ENCODE peak calls at places on chromosomes 16 and 17, in four cellular contexts. K is A549, L is breast epithelium, I is adrenal gland. U is an unnamed sample.

GRCh38 chr16:4313563-4314531 is 2.0 kb upstream of the GLIS2 start:
- DNase-seq in K (peak), I (peak), L (no peak), U (no peak)

GRCh38 chr17:4144411-4144747 is 1.4 kb downstream of the CYB5D2 start:
- DNase-seq in K (no peak), I (no peak), L (no peak), U (no peak)

GRCh38 chr17:29469251-29469650 is 79.1 kb downstream of the TAOK1 start:
- DNase-seq in I (no peak), K (no peak), L (no peak), U (no peak)

GRCh38 chr16:57252148-57252721 is 7.2 kb downstream of the ARL2BP start:
- DNase-seq in L (no peak), K (no peak), I (no peak), U (no peak)

GRCh38 chr17:28839221-28839620 is 3.4 kb downstream of the FAM222B start:
- DNase-seq in I (no peak), K (no peak), L (no peak), U (no peak)

GRCh38 chr17:27106347-27106981 is 187.4 kb upstream of the WSB1 start:
- DNase-seq in I (no peak), K (no peak), L (no peak), U (no peak)

GRCh38 chr16:5619314-5619713 is 521.7 kb upstream of the EEF2KMT start:
- DNase-seq in I (no peak), L (no peak), K (no peak), U (no peak)

GRCh38 chr16:85554791-85555548 is 58.2 kb upstream of the GSE1 start:
- DNase-seq in I (peak), K (peak), L (no peak), U (peak)

GRCh38 chr17:19737305-19738072 is 10.6 kb downstream of the ALDH3A1 start:
- DNase-seq in I (no peak), K (no peak), L (no peak), U (no peak)

GRCh38 chr17:20010099-20010863 is 1.1 kb downstream of the SPECC1 start:
- DNase-seq in I (peak), K (peak), L (no peak), U (no peak)

GRCh38 chr16:51137097-51137496 is 14.0 kb downstream of the SALL1 start:
- DNase-seq in K (no peak), L (no peak), I (no peak), U (no peak)

GRCh38 chr17:65559802-65560627 is 1.4 kb downstream of the AXIN2 start:
- DNase-seq in I (peak), K (peak), L (no peak), U (peak)

GRCh38 chr17:78510141-78510935 is 66.9 kb downstream of the DNAH17 start:
- DNase-seq in K (no peak), L (no peak), I (no peak), U (no peak)

GRCh38 chr16:21646721-21647561 is 5.5 kb downstream of the IGSF6 start:
- DNase-seq in I (no peak), L (no peak), K (no peak), U (no peak)

GRCh38 chr17:29084476-29085148 is 41.7 kb downstream of the PIPOX start:
- DNase-seq in L (no peak), K (no peak), I (no peak), U (no peak)

GRCh38 chr17:72004011-72004427 is 116.8 kb upstream of the SOX9 start:
- DNase-seq in L (no peak), K (no peak), I (peak), U (no peak)

GRCh38 chr17:71287246-71287828 is 833.5 kb upstream of the SOX9 start:
- DNase-seq in I (no peak), L (no peak), K (no peak), U (no peak)

GRCh38 chr17:39271546-39271945 is 45.8 kb upstream of the STAC2 start:
- DNase-seq in K (no peak), L (no peak), I (no peak), U (no peak)

GRCh38 chr16:54879681-54880080 is 51.0 kb upstream of the IRX5 start:
- DNase-seq in I (no peak), K (peak), L (no peak), U (no peak)

GRCh38 chr17:58264407-58265103 is 16.2 kb downstream of the MPO start:
- DNase-seq in K (no peak), I (no peak), L (no peak), U (no peak)

GRCh38 chr16:4370570-4371480 is 823 bp upstream of the VASN start:
- DNase-seq in L (no peak), K (no peak), I (peak), U (peak)

GRCh38 chr17:781920-782731 is at the start of the genes GLOD4 and MRM3:
- DNase-seq in K (peak), L (peak), I (peak), U (peak)
- TF ChIP-seq POLR2A in K (peak), L (peak), I (peak), U (no peak)

DNA sequence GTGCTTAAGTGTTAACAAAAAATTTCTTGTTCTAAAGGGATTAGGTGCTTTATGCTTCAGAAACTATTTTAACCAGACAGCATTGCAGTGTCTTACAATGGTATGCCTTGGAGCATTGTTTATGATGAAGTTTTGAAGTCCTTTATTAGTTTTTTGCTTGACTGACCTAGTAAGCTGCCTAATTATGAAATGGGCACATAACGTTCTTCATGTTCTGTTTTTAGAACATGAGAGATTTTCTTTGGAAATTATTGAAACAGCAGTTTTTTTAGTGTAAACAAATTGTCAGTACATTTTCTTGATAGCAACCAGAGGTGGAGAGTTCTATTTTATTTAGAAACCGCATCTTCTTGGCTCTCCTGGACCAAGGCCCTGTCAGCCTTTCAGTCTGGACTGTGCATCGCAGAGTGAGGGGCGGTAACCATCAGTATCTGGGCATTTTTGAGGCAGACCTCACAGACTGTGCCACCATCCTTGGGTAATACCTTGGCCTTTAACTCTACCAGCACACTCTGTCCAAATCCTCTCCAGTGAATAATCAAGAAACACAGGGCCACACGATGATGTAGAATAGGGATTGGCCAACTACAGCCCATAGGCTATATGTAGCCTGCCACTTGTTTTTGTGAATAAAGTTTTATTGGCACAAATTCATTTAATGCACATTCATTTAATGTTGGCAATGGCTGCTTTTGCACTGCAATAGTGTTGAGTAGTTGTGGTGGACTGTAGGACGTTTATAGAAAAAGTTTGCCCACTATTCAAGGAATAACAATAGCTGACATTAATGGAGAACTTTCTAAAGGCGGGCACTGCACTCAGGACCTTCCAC is 81.1 kb downstream of the VPS35L start:
- DNase-seq in L (no peak), K (no peak), I (no peak), U (no peak)
- H3K4me3 ChIP-seq in L (no peak), K (no peak), I (no peak), U (no peak)

DNA sequence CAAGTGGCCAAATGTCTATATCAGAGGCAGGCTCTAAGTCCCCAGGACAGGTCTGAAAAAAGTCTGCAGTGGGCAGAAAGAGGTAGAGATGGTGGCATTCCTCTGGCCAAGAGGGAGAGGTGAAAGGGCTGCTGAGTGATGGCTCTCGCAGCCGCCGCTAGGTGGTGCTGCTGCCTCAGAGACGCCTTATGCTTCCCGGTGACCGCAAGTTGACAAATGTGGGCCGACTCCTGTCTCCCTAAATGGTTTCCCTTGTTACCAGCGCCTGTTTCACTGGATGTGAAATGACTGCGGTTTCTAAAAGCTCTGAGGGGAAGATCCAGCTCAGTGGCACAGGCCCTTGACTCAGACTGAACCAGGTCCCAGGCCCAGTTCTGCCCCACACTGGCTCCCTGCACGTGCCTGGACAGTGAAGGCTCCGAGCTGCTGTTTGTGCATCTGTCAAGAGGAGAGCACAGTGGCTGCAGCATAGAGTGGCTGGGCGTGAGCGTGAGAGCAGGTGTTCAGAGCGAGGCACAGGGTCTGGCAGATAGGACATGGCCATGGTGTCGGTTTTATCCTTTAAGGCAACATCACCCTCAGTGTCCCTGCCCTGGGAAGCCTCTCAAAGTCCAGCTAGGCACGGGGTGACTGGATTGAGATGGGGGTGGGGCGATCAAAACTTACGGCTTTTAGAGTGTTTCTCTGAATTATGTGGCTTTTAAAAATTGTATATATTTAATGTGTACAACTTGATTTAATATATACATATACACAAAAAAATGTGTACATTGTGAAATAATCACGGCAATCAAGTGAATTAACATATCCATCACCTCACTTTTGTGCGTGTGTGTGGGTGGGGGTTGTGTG is 19.9 kb downstream of the CLEC16A start:
- DNase-seq in I (peak), K (peak), L (peak), U (peak)
- TF ChIP-seq CTCF in I (peak), K (peak), L (peak), U (no peak)

GRCh38 chr17:77061711-77062110 is 79.1 kb upstream of the SEC14L1 start:
- DNase-seq in L (no peak), I (peak), K (no peak), U (no peak)
- TF ChIP-seq POLR2A in L (no peak), I (no peak), K (no peak), U (no peak)

DNA sequence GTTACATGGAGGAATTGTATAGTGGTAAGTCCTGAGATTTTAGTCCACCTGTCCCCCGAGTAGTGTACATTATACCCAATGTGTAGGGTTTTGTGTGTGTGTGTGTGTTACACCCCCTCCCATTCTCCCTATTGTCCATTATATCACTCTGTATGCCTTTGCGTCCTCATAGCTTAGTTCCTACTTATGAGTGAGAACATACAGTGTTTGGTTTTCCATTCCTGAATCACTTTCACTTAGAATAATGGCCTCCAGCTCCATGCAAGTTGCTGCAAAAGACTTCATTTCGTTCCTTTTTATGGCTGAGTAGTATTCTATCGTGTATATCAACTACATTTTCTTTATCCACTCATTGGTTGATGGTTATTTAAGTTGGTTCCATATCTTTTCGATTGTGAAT is 635 bp upstream of the FA2H start:
- DNase-seq in K (no peak), I (no peak), L (no peak), U (no peak)
- H3K4me3 ChIP-seq in K (peak), I (no peak), L (no peak), U (no peak)

GRCh38 chr17:74748529-74749261 is at the start of gene NHERF1:
- DNase-seq in I (peak), L (peak), K (peak), U (peak)
- TF ChIP-seq CTCF in I (peak), L (no peak), K (no peak), U (no peak)

DNA sequence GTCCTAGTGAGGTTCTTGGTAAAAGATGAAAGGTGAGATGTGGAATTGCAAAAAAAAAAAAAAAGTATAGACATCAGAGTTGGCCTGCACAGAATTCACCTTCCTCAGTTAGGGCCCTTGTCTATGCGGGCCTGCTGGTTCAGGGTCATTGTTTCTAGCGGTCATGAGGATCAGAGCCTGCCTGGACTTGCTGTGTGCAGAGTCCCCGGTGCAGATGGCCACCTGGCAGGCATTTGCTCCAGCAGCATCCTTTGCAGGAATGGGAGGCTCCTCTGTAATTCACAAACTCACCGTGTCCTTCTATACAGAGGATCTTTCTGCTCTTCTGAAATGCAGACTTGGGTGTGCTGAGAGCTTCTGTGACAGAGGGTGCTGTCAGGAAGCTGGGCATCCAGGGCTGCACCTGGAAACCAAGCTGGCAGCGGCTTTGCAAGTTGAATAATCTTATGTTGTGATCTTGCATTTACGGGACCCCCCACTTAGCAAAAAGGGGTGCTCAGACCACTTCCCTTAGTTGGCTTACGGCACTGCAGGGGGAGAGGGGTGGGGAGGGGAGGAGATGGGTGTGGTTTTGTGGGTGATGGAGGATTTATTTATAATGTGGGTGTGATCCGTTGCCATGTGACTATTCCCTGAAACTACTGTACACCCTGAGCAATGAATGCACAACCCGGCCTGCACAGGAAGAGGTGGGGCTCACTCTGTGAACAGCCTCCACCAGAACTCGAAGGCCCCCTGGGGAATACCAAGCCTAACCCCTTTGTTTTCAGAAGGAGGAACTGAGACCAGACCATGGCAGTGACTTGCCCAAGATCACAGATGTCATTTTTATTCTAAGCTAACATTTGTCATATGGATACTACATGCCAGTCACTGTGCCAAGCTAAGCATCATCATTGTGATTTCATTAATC is 178.2 kb downstream of the PRKCB start:
- DNase-seq in K (no peak), I (no peak), L (no peak), U (peak)
- TF ChIP-seq POLR2A in K (no peak), I (no peak), L (no peak), U (no peak)